ENCODE peak calls at places on chromosomes 3 and 15, in six cellular contexts. W is HCT116, O is PC-3, D is hepatocyte, N is MM.1S, P is GM23248. I is an unnamed sample. For H3K4me1, the result is how much of the 10 kb centered on the place peaks cover.

GRCh38 chr3:197460639-197461038 is 95.1 kb downstream of the BDH1 start:
- DNase-seq in W (no peak), O (no peak), D (no peak), N (no peak), P (no peak), I (no peak)

GRCh38 chr3:142993958-142994442 is 7.4 kb upstream of the U2SURP start:
- DNase-seq in W (peak), O (peak), D (peak), N (peak), P (peak), I (peak)

GRCh38 chr3:197891-198491 is 1.4 kb downstream of the CHL1 start:
- DNase-seq in W (no peak), O (no peak), D (peak), N (no peak), P (no peak), I (peak)

GRCh38 chr3:16390581-16390980 is 122.9 kb downstream of the RFTN1 start:
- DNase-seq in W (no peak), O (no peak), D (no peak), N (no peak), P (peak), I (no peak)

GRCh38 chr15:65460948-65461347 is 38.2 kb upstream of the IGDCC4 start:
- DNase-seq in W (no peak), O (no peak), D (no peak), N (no peak), P (peak), I (no peak)

GRCh38 chr15:22903961-22904534 is 65.6 kb downstream of the NIPA2 start:
- DNase-seq in W (no peak), O (no peak), D (no peak), N (no peak), P (no peak), I (no peak)

GRCh38 chr3:195913382-195913781 is 5.0 kb upstream of the TNK2 start:
- DNase-seq in W (no peak), O (no peak), D (no peak), N (no peak), P (no peak), I (no peak)

GRCh38 chr15:41876007-41876406 is 17.8 kb downstream of the SPTBN5 start:
- DNase-seq in W (no peak), O (no peak), D (no peak), N (no peak), P (no peak), I (no peak)

GRCh38 chr3:45549961-45550360 is 44.6 kb upstream of the LIMD1 start:
- DNase-seq in W (no peak), O (no peak), D (no peak), N (no peak), P (no peak), I (no peak)

GRCh38 chr3:117217355-117217754 is 507.8 kb downstream of the TUSC7 start:
- DNase-seq in W (no peak), O (no peak), D (no peak), N (no peak), P (no peak), I (no peak)

GRCh38 chr3:120496278-120496975 is 45.6 kb upstream of the FSTL1 start:
- DNase-seq in W (no peak), O (peak), D (no peak), N (no peak), P (peak), I (no peak)

GRCh38 chr3:177824190-177824786 is 627.0 kb upstream of the TBL1XR1 start:
- DNase-seq in W (no peak), O (peak), D (peak), N (no peak), P (peak), I (peak)

GRCh38 chr3:159458982-159459381 is 529.7 kb upstream of the IL12A start:
- DNase-seq in W (no peak), O (no peak), D (no peak), N (no peak), P (peak), I (no peak)

GRCh38 chr3:187737401-187738088 is 7.7 kb downstream of the BCL6 start:
- DNase-seq in W (no peak), O (peak), D (peak), N (no peak), P (peak), I (peak)
- H3K4me3 ChIP-seq in W (peak), O (peak), D (peak), N (peak), P (peak), I (peak)

GRCh38 chr15:60374209-60374608 is 23.6 kb downstream of the ANXA2 start:
- DNase-seq in W (no peak), O (no peak), D (no peak), N (no peak), P (peak), I (no peak)
- H3K4me1 ChIP-seq in W (half or more), O (half or more), D (half or more), N (under half), P (half or more), I (under half)

DNA sequence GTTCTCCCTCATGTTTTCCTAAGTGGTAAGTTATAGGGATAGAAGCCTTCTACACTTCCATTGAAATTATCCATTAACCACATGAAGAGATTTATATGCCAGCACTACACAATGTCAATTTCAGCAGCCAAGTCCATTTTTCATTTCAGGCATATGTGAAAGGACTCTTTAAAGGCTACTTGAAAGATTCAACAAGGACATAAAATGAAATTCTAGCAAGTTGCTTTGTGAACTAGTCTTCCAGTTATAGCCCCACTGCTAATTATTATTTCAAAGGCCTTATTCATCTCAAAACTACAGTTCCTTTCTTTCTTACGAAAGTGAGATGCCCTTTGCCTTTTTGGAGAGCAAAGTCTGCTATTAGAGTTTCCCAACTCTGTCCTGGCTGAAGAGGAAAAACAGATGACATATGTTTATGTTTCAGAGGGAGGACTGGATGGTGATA is 66.0 kb upstream of the SLC2A2 start:
- DNase-seq in W (no peak), O (no peak), D (peak), N (no peak), P (no peak), I (no peak)
- TF ChIP-seq EZH2phosphoT487 in W (no peak), O (no peak), D (no peak), N (no peak), P (no peak), I (no peak)

GRCh38 chr15:74208496-74208895 is 5.9 kb upstream of the STRA6 start:
- DNase-seq in W (no peak), O (no peak), D (no peak), N (no peak), P (no peak), I (no peak)

GRCh38 chr15:74208901-74209559 is 6.4 kb upstream of the STRA6 start:
- DNase-seq in W (no peak), O (peak), D (peak), N (no peak), P (no peak), I (peak)

GRCh38 chr15:74209997-74210573 is 7.5 kb upstream of the STRA6 start:
- DNase-seq in W (no peak), O (no peak), D (peak), N (no peak), P (peak), I (no peak)

GRCh38 chr15:74210729-74211128 is 8.1 kb upstream of the STRA6 start:
- DNase-seq in W (no peak), O (no peak), D (no peak), N (no peak), P (no peak), I (no peak)

GRCh38 chr15:74209560-74209958 is 7.0 kb upstream of the STRA6 start:
- DNase-seq in W (no peak), O (no peak), D (no peak), N (no peak), P (no peak), I (no peak)
- H3K4me3 ChIP-seq in W (no peak), O (no peak), D (no peak), N (no peak), P (no peak), I (no peak)

I was measured in neural progenitor cell.